ENCODE peak calls at places on chromosomes 4 and X, in seven cellular contexts. N is AG04450, K is BJ, Q is mucosa of descending colon, M is spleen, Y is astrocyte, H is BE2C. D is an unnamed sample.

GRCh38 chr4:152278505-152279301 is 257.2 kb downstream of the FBXW7 start:
- DNase-seq in N (no peak), H (peak), Y (no peak), K (no peak), Q (peak), M (no peak), D (peak)

GRCh38 chrX:12791253-12792228 is at the start of gene PRPS2:
- DNase-seq in H (peak), Q (peak), M (peak), N (no peak), Y (peak), K (no peak), D (peak)

GRCh38 chr4:94345267-94345666 is 2.6 kb upstream of the HPGDS start:
- DNase-seq in N (no peak), M (no peak), Q (no peak), Y (no peak), H (no peak), K (no peak), D (no peak)

GRCh38 chr4:97475621-97476020 is 667.7 kb downstream of the STPG2 start:
- DNase-seq in K (no peak), H (no peak), N (no peak), Q (no peak), M (no peak), Y (no peak), D (no peak)

GRCh38 chr4:109022941-109023340 is 260.1 kb upstream of the ETNPPL start:
- DNase-seq in N (no peak), Q (no peak), Y (no peak), H (no peak), K (no peak), M (no peak), D (no peak)

GRCh38 chrX:21837056-21837455 is 2.4 kb upstream of the MBTPS2 start:
- DNase-seq in Y (no peak), H (no peak), Q (no peak), N (no peak), M (no peak), K (no peak), D (no peak)

GRCh38 chr4:135670548-135670947 is 1469.0 kb upstream of the PABPC4L start:
- DNase-seq in K (no peak), M (no peak), Y (no peak), H (no peak), N (no peak), Q (no peak), D (no peak)

GRCh38 chr4:55173580-55173979 is 48.2 kb upstream of the KDR start:
- DNase-seq in Q (no peak), H (no peak), N (no peak), Y (peak), K (no peak), M (no peak), D (peak)

DNA sequence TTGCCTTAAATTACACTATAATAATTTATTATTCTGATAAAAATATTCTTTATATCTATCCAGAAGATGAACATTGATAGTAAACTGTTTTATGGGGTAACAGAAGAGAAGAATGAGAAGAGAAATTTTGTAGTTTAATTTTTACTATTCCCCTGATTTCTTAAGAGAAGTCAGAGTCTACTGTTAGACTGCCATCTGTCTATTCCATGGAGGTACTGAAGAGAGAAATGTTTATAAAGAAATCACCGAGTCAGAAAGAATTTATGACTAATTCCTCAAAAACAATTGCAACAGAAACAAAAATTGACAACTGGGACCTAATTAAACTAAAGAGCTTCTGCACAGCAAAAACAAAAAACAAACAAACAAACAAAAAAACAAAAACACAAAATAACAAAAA is 149.9 kb downstream of the FGF16 start:
- DNase-seq in M (no peak), Q (no peak), Y (peak), K (no peak), H (no peak), N (peak), D (peak)
- TF ChIP-seq CTCF in M (no peak), Q (no peak), Y (no peak), K (peak), H (peak), N (peak), D (peak)

GRCh38 chrX:103063918-103064434 is at the start of gene BEX1:
- DNase-seq in K (no peak), Q (no peak), N (no peak), Y (peak), H (peak), M (peak), D (peak)
- H3K4me3 ChIP-seq in K (peak), Q (no peak), N (no peak), Y (peak), H (peak), M (peak), D (no peak)

DNA sequence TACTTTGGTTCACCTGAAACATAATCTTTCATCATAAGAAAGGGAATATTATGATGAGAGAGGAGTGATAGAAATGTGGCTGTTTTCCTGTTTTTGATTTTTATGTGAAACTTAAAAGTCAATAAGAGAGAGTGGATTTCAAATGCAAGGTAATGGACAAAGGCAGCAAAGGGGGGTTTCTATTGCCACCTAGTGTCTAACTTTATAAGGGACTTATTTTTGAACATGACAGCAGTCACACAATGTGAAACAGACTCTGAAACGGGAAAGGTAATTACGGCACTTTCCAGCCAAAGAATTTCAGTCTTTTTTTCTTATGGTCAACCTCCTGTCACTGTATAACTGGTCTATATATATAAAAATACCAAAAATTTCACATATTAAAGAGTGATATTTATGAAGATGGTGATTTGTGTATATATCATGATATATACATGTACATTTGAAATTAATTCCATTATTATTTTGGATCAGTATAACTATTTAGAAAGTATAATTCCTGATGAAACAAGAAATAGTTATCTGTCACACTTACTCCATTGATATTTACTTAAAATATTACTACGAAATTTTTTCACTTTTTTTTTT is 127.1 kb downstream of the FBXO8 start:
- DNase-seq in Q (no peak), N (no peak), Y (peak), H (peak), K (no peak), M (no peak), D (peak)
- TF ChIP-seq CTCF in Q (no peak), N (peak), Y (peak), H (peak), K (peak), M (peak), D (peak)

GRCh38 chr4:48130100-48130499 is 4.0 kb downstream of the TXK start:
- DNase-seq in M (no peak), H (no peak), Y (no peak), N (no peak), K (no peak), Q (no peak), D (no peak)

GRCh38 chr4:48127231-48127881 is 6.7 kb downstream of the TXK start:
- DNase-seq in Q (no peak), Y (peak), M (no peak), N (no peak), K (no peak), H (no peak), D (no peak)

GRCh38 chr4:48126621-48127020 is 7.4 kb downstream of the TXK start:
- DNase-seq in Q (no peak), H (no peak), K (no peak), Y (no peak), M (no peak), N (no peak), D (no peak)

GRCh38 chr4:48129307-48130014 is 4.6 kb downstream of the TXK start:
- DNase-seq in K (no peak), Q (peak), M (peak), N (no peak), H (no peak), Y (no peak), D (no peak)

DNA sequence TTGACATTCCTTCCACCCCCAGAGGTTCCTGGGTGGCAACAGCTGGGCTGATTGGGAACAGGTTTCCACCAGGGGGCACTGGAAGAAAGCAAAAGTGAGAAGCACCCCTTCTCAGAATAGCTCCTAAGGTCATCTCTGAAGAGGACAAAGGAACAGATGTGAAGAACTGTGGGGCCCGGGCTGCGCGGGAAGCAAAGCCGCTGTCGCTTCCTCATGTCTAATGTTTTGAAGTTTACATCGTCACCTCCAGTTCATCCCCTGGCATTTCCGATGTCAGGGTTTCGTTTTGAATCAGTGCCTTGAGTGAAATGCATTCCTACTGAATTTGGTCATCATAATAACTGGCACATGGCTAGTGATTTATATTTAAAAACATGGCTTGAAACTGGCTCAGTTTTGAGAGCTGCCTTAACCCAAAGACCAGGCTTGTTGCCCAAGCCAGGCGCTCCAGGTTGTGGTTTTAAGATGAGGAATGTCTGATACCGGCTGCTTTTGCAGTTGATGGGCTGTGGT is 6.1 kb downstream of the TXK start:
- DNase-seq in Q (peak), M (peak), H (peak), Y (peak), N (peak), K (peak), D (peak)
- H3K4me3 ChIP-seq in Q (no peak), M (peak), H (no peak), Y (peak), N (peak), K (no peak), D (no peak)

GRCh38 chrX:36957425-36958328 is 50.5 kb upstream of the FAM47C start:
- DNase-seq in H (peak), M (no peak), N (no peak), Y (no peak), Q (peak), K (no peak), D (peak)

GRCh38 chrX:36963069-36963808 is 44.9 kb upstream of the FAM47C start:
- DNase-seq in Q (no peak), H (no peak), M (no peak), Y (no peak), K (no peak), N (no peak), D (no peak)

GRCh38 chrX:36963852-36964251 is 44.3 kb upstream of the FAM47C start:
- DNase-seq in M (no peak), Y (no peak), H (no peak), Q (no peak), N (no peak), K (no peak), D (no peak)

DNA sequence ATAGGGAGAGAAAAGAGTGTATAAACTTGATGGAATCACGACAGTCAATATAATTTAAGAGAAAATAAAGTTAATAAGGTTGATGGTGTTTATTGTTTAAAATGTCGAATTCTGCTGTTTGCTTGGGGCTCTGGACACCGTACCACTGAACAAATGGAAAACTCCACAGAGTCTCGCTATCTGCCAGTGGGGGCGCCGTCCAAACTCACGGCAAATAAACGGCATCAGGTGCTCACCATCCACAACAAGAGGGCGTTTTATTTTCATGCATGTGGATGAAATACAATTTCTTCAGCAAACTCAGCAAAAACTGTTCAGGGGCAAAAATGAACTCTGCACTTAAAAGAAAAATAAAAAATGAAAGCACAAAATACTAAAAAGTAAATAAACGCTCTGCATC is 46.6 kb upstream of the FAM47C start:
- DNase-seq in K (no peak), H (no peak), N (no peak), Y (no peak), Q (no peak), M (no peak), D (no peak)
- TF ChIP-seq CTCF in K (no peak), H (peak), N (no peak), Y (no peak), Q (no peak), M (no peak), D (no peak)

GRCh38 chr4:154073107-154073817 is 284.4 kb upstream of the SFRP2 start:
- DNase-seq in Q (no peak), H (no peak), M (no peak), Y (peak), K (peak), N (no peak), D (peak)
- H3K4me3 ChIP-seq in Q (no peak), H (no peak), M (no peak), Y (no peak), K (no peak), N (no peak), D (no peak)

GRCh38 chr4:43331226-43332078 is 438.9 kb downstream of the GRXCR1 start:
- DNase-seq in Y (peak), H (no peak), K (no peak), M (no peak), Q (no peak), N (no peak), D (peak)
- TF ChIP-seq CTCF in Y (no peak), H (no peak), K (no peak), M (no peak), Q (no peak), N (no peak), D (no peak)

DNA sequence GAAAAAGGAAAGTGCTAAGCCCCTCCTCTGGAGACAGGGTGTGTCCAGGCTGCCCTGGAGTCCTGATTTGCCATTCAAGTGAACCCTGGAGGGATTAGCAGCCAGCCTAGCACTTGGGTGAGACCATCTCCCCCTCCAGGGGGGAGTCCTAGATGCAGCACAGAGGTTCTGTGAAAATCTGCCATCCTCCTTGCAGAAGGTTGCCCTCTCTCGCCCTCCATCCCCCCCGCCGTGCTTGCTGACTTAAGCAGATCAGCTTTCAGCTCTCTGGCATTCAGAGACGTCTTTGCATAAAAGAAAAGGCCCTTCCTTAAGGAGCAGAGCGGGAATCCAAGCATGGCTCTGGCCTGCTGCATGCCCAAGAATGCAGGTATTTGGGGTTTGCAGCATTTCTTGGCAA is 102.1 kb upstream of the SCML1 start:
- DNase-seq in N (no peak), K (no peak), Y (peak), H (peak), M (no peak), Q (no peak), D (no peak)
- H3K4me3 ChIP-seq in N (no peak), K (no peak), Y (no peak), H (no peak), M (no peak), Q (no peak), D (no peak)

GRCh38 chrX:38192007-38192625 is 28.6 kb downstream of the SRPX start:
- DNase-seq in H (peak), Q (peak), M (no peak), N (no peak), Y (no peak), K (no peak), D (peak)
- TF ChIP-seq CTCF in H (peak), Q (no peak), M (peak), N (peak), Y (peak), K (peak), D (peak)

GRCh38 chr4:153759407-153760226 is at the start of gene RNF175:
- DNase-seq in H (peak), Y (no peak), N (no peak), K (no peak), M (peak), Q (no peak), D (no peak)

GRCh38 chr4:153758688-153759406 is 977 bp downstream of the RNF175 start:
- DNase-seq in Q (no peak), H (no peak), K (no peak), N (no peak), M (no peak), Y (no peak), D (no peak)

GRCh38 chr4:153755186-153755585 is 4.6 kb downstream of the RNF175 start:
- DNase-seq in Y (no peak), K (no peak), N (no peak), M (no peak), H (no peak), Q (no peak), D (no peak)

GRCh38 chr4:153757407-153757806 is 2.4 kb downstream of the RNF175 start:
- DNase-seq in Y (peak), N (no peak), H (no peak), K (no peak), M (no peak), Q (no peak), D (no peak)

GRCh38 chr4:153758136-153758535 is 1.7 kb downstream of the RNF175 start:
- DNase-seq in Y (no peak), M (no peak), N (no peak), K (no peak), H (no peak), Q (no peak), D (no peak)
- H3K4me3 ChIP-seq in Y (no peak), M (no peak), N (no peak), K (no peak), H (no peak), Q (no peak), D (no peak)

D was measured in epithelial cell of esophagus.